ENCODE peak calls at places on chromosomes 1 and 21, in five cellular contexts. W, J, Z, F and R are unnamed samples.

GRCh38 chr1:152071123-152071522 is 17.7 kb downstream of the TCHHL1 start:
- DNase-seq in W (no peak), J (no peak), Z (no peak), F (no peak), R (no peak)

GRCh38 chr1:231937013-231937754 is 310.6 kb downstream of the DISC1 start:
- DNase-seq in W (no peak), J (no peak), Z (peak; percentile 77), F (peak; percentile 17), R (no peak)

GRCh38 chr1:63116016-63116415 is 206.4 kb upstream of the FOXD3 start:
- DNase-seq in W (no peak), J (no peak), Z (no peak), F (no peak), R (no peak)

GRCh38 chr21:34913786-34914185 is 135.3 kb downstream of the RUNX1 start:
- DNase-seq in W (no peak), J (no peak), Z (no peak), F (no peak), R (no peak)

GRCh38 chr1:31715097-31715872 is 11.5 kb upstream of the COL16A1 start:
- DNase-seq in W (peak; percentile 93), J (peak; percentile 93), Z (peak; percentile 95), F (peak; percentile 98), R (peak; percentile 66)

GRCh38 chr1:39154553-39155361 is 49.7 kb upstream of the MACF1 start:
- DNase-seq in W (peak; percentile 46), J (no peak), Z (peak; percentile 59), F (peak; percentile 65), R (no peak)

GRCh38 chr1:61950418-61950817 is 208.1 kb downstream of the PATJ start:
- DNase-seq in W (peak; percentile 2), J (no peak), Z (no peak), F (no peak), R (no peak)

GRCh38 chr1:101112051-101112770 is 86.6 kb upstream of the DPH5 start:
- DNase-seq in W (no peak), J (no peak), Z (peak; percentile 62), F (no peak), R (peak; percentile 74)

GRCh38 chr1:25816112-25816718 is 3.5 kb upstream of the MTFR1L start:
- DNase-seq in W (no peak), J (no peak), Z (no peak), F (no peak), R (no peak)

GRCh38 chr1:34970829-34971228 is 14.3 kb downstream of the TMEM35B start:
- DNase-seq in W (no peak), J (no peak), Z (no peak), F (no peak), R (no peak)

GRCh38 chr1:234980657-234981396 is 147.8 kb downstream of the TOMM20 start:
- DNase-seq in W (peak; percentile 89), J (peak; percentile 58), Z (peak; percentile 76), F (peak; percentile 83), R (peak; percentile 67)

GRCh38 chr1:88608139-88608943 is 75.7 kb upstream of the PKN2 start:
- DNase-seq in W (peak; percentile 32), J (no peak), Z (no peak), F (no peak), R (no peak)

DNA sequence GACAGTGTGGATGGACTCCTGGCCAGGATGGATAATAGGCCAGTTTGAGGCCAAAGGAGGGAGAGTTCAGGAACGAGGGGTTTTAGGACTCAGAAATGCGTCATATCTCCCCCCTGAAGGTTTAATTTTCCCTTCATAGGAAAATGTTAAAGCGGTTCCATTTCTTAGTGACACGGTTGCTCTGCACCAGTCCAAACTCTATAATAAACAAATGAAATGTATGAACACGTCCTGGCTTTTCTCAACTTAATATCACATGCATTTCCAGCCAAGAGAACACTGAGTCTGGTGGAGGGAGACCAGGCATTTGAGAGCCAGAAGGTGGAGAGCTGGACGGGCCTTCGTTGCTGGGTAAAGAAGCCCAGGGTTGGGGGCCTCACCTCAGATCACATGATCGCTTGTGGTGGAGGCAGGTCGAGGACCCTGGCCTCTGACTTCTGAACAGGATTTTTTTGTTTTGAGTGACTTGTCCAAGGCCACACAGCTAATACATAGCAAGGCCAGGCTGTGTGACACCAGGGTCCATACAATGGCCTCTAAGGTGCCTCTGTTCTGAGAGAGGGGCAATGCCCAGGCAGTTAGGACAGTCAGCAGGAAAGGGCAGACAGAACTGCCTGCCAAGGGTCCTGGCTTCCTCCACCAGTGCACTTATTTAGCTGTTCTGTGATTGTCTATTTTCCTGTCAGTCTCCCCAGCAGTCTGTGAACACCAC is 11.4 kb downstream of the SLC1A7 start:
- DNase-seq in W (no peak), J (no peak), Z (no peak), F (peak; percentile 62), R (peak; percentile 13)
- H3K27ac ChIP-seq in W (no peak overlapping the region), J (no peak overlapping the region), Z (no peak overlapping the region), F (peak overlapping the region; percentile 89), R (no peak overlapping the region)

DNA sequence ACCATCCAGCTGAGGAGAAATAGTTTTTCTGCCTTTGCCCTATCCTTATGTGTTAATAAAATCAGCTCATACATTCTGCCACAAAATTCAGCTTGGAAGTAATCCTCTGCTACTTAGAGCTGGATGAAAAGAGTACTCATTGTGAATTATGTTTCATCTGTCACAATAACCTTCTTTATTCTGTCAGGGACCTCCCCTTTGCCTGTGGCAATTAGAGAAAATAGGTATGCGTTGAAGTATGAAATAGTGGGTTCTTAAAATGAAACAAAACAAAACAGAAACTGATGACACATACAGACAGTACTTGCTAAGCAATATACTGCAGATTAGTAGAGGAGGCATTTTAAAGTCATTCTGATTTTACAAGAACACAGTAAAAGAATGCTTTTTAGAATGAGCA is 578.5 kb downstream of the USP25 start:
- DNase-seq in W (no peak), J (no peak), Z (no peak), F (no peak), R (no peak)
- H3K4me3 ChIP-seq in W (no peak overlapping the region), J (no peak overlapping the region), Z (peak overlapping the region; percentile 29), F (peak overlapping the region; percentile 41), R (no peak overlapping the region)

GRCh38 chr1:221161571-221162041 is 282.4 kb downstream of the HLX start:
- DNase-seq in W (no peak), J (no peak), Z (no peak), F (no peak), R (no peak)
- TF ChIP-seq POLR2A in W (no peak), J (no peak), Z (no peak), F (no peak), R (no peak)

DNA sequence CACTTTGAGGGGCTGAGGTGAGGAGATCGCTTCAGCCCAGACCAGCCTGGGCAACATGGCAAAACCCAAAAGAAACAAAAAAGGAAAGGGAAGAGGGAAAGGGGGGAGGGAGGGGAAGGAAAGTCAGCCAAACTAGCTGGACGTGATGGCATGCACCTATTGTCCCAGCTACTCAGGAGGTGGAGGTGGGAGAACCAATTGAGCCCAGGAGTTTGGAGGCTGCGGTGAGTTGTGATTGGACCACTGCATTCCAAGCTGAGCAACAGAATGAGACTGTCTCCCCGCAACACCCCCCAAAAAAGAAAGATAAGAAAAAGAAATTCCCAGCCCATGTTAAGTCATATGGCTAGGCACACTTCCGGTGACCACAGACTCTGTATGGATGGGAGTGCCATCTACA is 128.4 kb downstream of the PTPN14 start:
- DNase-seq in W (no peak), J (no peak), Z (no peak), F (no peak), R (no peak)
- H3K27ac ChIP-seq in W (no peak overlapping the region), J (no peak overlapping the region), Z (no peak overlapping the region), F (no peak overlapping the region), R (no peak overlapping the region)